ENCODE peak calls at places on chromosomes 2 and 18, in seven cellular contexts. One of them, this sample, is unnamed.

GRCh38 chr2:55837073-55837472 is 86.5 kb downstream of the EFEMP1 start:
- DNase-seq in GM03348: no peak
- DNase-seq in NCI-H226: no peak
- DNase-seq in NCI-H2081: no peak
- DNase-seq in EL: no peak
- DNase-seq in cerebellum: no peak
- DNase-seq in left kidney: peak; percentile 18
- DNase-seq in this sample: no peak

GRCh38 chr2:207791579-207792243 is 22.0 kb upstream of the FZD5 start:
- DNase-seq in EL: no peak
- DNase-seq in left kidney: no peak
- DNase-seq in cerebellum: no peak
- DNase-seq in NCI-H226: no peak
- DNase-seq in NCI-H2081: no peak
- DNase-seq in GM03348: no peak
- DNase-seq in this sample: no peak

GRCh38 chr2:212897296-212897695 is 254.1 kb downstream of the IKZF2 start:
- DNase-seq in GM03348: peak; percentile 54
- DNase-seq in cerebellum: no peak
- DNase-seq in left kidney: no peak
- DNase-seq in NCI-H226: no peak
- DNase-seq in EL: peak; percentile 18
- DNase-seq in NCI-H2081: no peak
- DNase-seq in this sample: peak; percentile 23

GRCh38 chr2:156181208-156181607 is 151.3 kb downstream of the NR4A2 start:
- DNase-seq in left kidney: no peak
- DNase-seq in cerebellum: no peak
- DNase-seq in GM03348: no peak
- DNase-seq in EL: no peak
- DNase-seq in NCI-H226: no peak
- DNase-seq in NCI-H2081: no peak
- DNase-seq in this sample: no peak

GRCh38 chr2:169094676-169095075 is 25.3 kb downstream of the DHRS9 start:
- DNase-seq in GM03348: no peak
- DNase-seq in NCI-H226: no peak
- DNase-seq in EL: no peak
- DNase-seq in left kidney: no peak
- DNase-seq in NCI-H2081: no peak
- DNase-seq in cerebellum: no peak
- DNase-seq in this sample: no peak

GRCh38 chr2:100289020-100289419 is 33.3 kb downstream of the LONRF2 start:
- DNase-seq in EL: no peak
- DNase-seq in NCI-H226: no peak
- DNase-seq in cerebellum: no peak
- DNase-seq in GM03348: no peak
- DNase-seq in left kidney: no peak
- DNase-seq in NCI-H2081: no peak
- DNase-seq in this sample: no peak

GRCh38 chr18:12659904-12660605 is 2.1 kb upstream of the SPIRE1 start:
- DNase-seq in cerebellum: peak; percentile 77
- DNase-seq in NCI-H2081: peak; percentile 41
- DNase-seq in NCI-H226: peak; percentile 33
- DNase-seq in left kidney: peak; percentile 83
- DNase-seq in EL: peak; percentile 72
- DNase-seq in GM03348: peak; percentile 77
- DNase-seq in this sample: peak; percentile 63

GRCh38 chr18:50377061-50377798 is 2.4 kb downstream of the SKA1 start:
- DNase-seq in GM03348: no peak
- DNase-seq in left kidney: no peak
- DNase-seq in NCI-H226: no peak
- DNase-seq in cerebellum: no peak
- DNase-seq in NCI-H2081: no peak
- DNase-seq in EL: peak; percentile 26
- DNase-seq in this sample: no peak

GRCh38 chr2:7007846-7008741 is 90.9 kb downstream of the RNF144A start:
- DNase-seq in EL: no peak
- DNase-seq in GM03348: peak; percentile 23
- DNase-seq in left kidney: peak; percentile 51
- DNase-seq in cerebellum: peak; percentile 73
- DNase-seq in NCI-H2081: no peak
- DNase-seq in NCI-H226: no peak
- DNase-seq in this sample: peak; percentile 96

GRCh38 chr2:27831279-27832050 is 58.7 kb downstream of the RBKS start:
- DNase-seq in cerebellum: no peak
- DNase-seq in NCI-H2081: no peak
- DNase-seq in GM03348: peak; percentile 47
- DNase-seq in left kidney: no peak
- DNase-seq in NCI-H226: no peak
- DNase-seq in EL: no peak
- DNase-seq in this sample: no peak

GRCh38 chr2:1156526-1156925 is 205.9 kb downstream of the SNTG2 start:
- DNase-seq in NCI-H226: no peak
- DNase-seq in GM03348: no peak
- DNase-seq in cerebellum: no peak
- DNase-seq in left kidney: peak; percentile 94
- DNase-seq in EL: no peak
- DNase-seq in NCI-H2081: no peak
- DNase-seq in this sample: no peak